ENCODE peak calls at places on chromosomes 3 and 15, in four cellular contexts. G, A, X and Z are unnamed samples.

GRCh38 chr3:124772081-124772831 is 42.0 kb downstream of the UMPS start:
- DNase-seq in A (peak; percentile 55), X (peak; percentile 83), G (peak; percentile 62), Z (no peak)

GRCh38 chr15:99014803-99015676 is 7.4 kb upstream of the PGPEP1L start:
- DNase-seq in G (peak; percentile 46), A (peak; percentile 53), X (peak; percentile 78), Z (no peak)

GRCh38 chr3:86938706-86939105 is 52.2 kb downstream of the VGLL3 start:
- DNase-seq in A (no peak), X (no peak), G (no peak), Z (no peak)

GRCh38 chr15:97995881-97996603 is 35.5 kb downstream of the ARRDC4 start:
- DNase-seq in A (no peak), X (no peak), G (no peak), Z (no peak)

GRCh38 chr3:126266291-126266840 is 86.0 kb upstream of the ALDH1L1 start:
- DNase-seq in G (peak; percentile 86), X (no peak), A (no peak), Z (no peak)

GRCh38 chr15:94305133-94305532 is 73.8 kb downstream of the MCTP2 start:
- DNase-seq in G (no peak), A (no peak), X (no peak), Z (no peak)

GRCh38 chr3:150349314-150350097 is 58.6 kb upstream of the TSC22D2 start:
- DNase-seq in X (no peak), G (peak; percentile 90), A (no peak), Z (no peak)

GRCh38 chr15:24857094-24857437 is 97.7 kb upstream of the SNRPN start:
- DNase-seq in A (no peak), G (no peak), X (no peak), Z (no peak)

GRCh38 chr15:80636675-80637074 is 58.4 kb upstream of the ABHD17C start:
- DNase-seq in X (no peak), G (peak; percentile 44), A (no peak), Z (no peak)

GRCh38 chr3:104909721-104910120 is 457.0 kb upstream of the ALCAM start:
- DNase-seq in G (no peak), A (no peak), X (no peak), Z (no peak)

GRCh38 chr3:71454513-71455423 is 128.8 kb downstream of the FOXP1 start:
- DNase-seq in G (no peak), A (no peak), X (no peak), Z (no peak)

GRCh38 chr3:42192334-42193200 is 73.4 kb downstream of the CCK start:
- DNase-seq in X (no peak), A (no peak), G (no peak), Z (no peak)

GRCh38 chr3:63876260-63876659 is 12.6 kb downstream of the ATXN7 start:
- DNase-seq in A (no peak), X (no peak), G (no peak), Z (no peak)

GRCh38 chr3:65126527-65127440 is 439.0 kb upstream of the ADAMTS9 start:
- DNase-seq in X (no peak), A (no peak), G (no peak), Z (no peak)

GRCh38 chr3:186032321-186032720 is 76.6 kb downstream of the ETV5 start:
- DNase-seq in G (no peak), A (no peak), X (no peak), Z (no peak)

GRCh38 chr3:138397983-138398382 is 36.4 kb upstream of the ESYT3 start:
- DNase-seq in G (no peak), X (no peak), A (no peak), Z (no peak)

GRCh38 chr15:99149366-99149765 is 44.5 kb downstream of the SYNM start:
- DNase-seq in X (no peak), G (no peak), A (no peak), Z (no peak)

GRCh38 chr3:134066539-134067310 is 37.0 kb upstream of the SLCO2A1 start:
- DNase-seq in X (no peak), A (no peak), G (peak; percentile 34), Z (no peak)

GRCh38 chr15:42084465-42085235 is 9.7 kb downstream of the PLA2G4D start:
- DNase-seq in G (peak; percentile 54), A (peak; percentile 80), X (peak; percentile 89), Z (no peak)

GRCh38 chr3:41640076-41640475 is 321.8 kb downstream of the ULK4 start:
- DNase-seq in A (no peak), G (no peak), X (no peak), Z (no peak)

GRCh38 chr3:12707425-12707824 is 43.5 kb upstream of the RAF1 start:
- DNase-seq in X (no peak), G (no peak), A (no peak), Z (no peak)

GRCh38 chr3:126421573-126422119 is 26.9 kb downstream of the CFAP100 start:
- DNase-seq in G (no peak), X (peak; percentile 30), A (no peak), Z (peak; percentile 20)

GRCh38 chr3:179037361-179037760 is 34.2 kb downstream of the ZMAT3 start:
- DNase-seq in A (no peak), G (peak; percentile 75), X (no peak), Z (no peak)

GRCh38 chr3:112811150-112811884 is 35.3 kb downstream of the CD200R1L start:
- DNase-seq in G (peak; percentile 45), X (no peak), A (no peak), Z (no peak)

GRCh38 chr3:169497567-169498257 is 165.8 kb downstream of the MECOM start:
- DNase-seq in A (no peak), G (no peak), X (no peak), Z (no peak)

GRCh38 chr3:181278468-181279238 is 289.1 kb upstream of the DNAJC19 start:
- DNase-seq in A (peak; percentile 8), X (peak; percentile 31), G (no peak), Z (no peak)

GRCh38 chr15:45314960-45315359 is 62.9 kb downstream of the SLC28A2 start:
- DNase-seq in A (no peak), X (no peak), G (peak; percentile 39), Z (no peak)

GRCh38 chr3:34483290-34483887 is 685.0 kb downstream of the PDCD6IP start:
- DNase-seq in A (no peak), X (no peak), G (no peak), Z (no peak)

GRCh38 chr15:69999392-70000085 is 98.2 kb downstream of the TLE3 start:
- DNase-seq in A (no peak), X (no peak), G (no peak), Z (peak; percentile 33)

GRCh38 chr3:197227780-197228574 is 70.4 kb downstream of the DLG1 start:
- DNase-seq in X (no peak), A (no peak), G (no peak), Z (no peak)

GRCh38 chr15:82040862-82041261 is 5.0 kb downstream of the MEX3B start:
- DNase-seq in A (no peak), G (peak; percentile 51), X (no peak), Z (no peak)

GRCh38 chr3:184261270-184262165 is at the start of gene CAMK2N2:
- DNase-seq in A (peak; percentile 93), G (peak; percentile 53), X (peak; percentile 98), Z (no peak)

DNA sequence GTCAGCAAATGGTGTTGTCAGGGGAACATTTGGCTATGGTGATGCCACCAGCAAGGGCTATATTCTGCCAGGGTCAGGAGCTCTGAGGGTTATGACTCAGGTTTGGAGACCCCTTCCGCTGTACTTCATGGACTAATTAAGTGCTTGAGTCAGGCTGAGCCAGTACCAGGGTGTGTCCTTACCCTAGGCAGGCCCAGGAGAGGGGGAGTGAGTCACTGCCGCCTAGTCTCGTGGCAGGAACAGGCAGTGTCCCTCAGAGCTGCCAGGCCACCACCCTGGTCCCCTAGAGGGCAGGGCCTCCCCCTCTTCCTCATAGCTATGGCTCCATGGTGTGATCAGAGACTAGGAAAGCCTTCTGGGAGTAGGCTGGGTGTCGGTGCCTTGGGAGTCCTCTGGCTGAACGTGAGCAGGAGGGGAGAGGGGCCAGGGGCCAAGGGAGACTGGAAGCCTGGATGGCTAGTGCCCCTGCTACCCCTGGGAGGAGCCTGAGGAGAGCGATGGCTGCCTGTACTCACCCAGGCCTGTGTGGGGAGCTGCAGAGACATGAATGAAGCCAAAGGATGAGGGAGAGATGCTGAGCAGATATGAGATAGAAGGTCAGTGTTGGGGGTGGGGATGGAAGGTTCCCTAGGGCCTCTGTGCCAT is 10.6 kb downstream of the MAPKAPK3 start:
- DNase-seq in G (peak; percentile 75), A (no peak), X (peak; percentile 49), Z (peak; percentile 99)
- TF ChIP-seq CTCF in G (peak; percentile 42), A (peak; percentile 38), X (peak; percentile 56), Z (peak; percentile 57)

GRCh38 chr15:68372291-68372811 is 59.6 kb downstream of the ITGA11 start:
- DNase-seq in A (peak; percentile 27), G (peak; percentile 29), X (peak; percentile 47), Z (no peak)
- TF ChIP-seq CTCF in A (peak; percentile 45), G (peak; percentile 33), X (peak; percentile 55), Z (no peak)

DNA sequence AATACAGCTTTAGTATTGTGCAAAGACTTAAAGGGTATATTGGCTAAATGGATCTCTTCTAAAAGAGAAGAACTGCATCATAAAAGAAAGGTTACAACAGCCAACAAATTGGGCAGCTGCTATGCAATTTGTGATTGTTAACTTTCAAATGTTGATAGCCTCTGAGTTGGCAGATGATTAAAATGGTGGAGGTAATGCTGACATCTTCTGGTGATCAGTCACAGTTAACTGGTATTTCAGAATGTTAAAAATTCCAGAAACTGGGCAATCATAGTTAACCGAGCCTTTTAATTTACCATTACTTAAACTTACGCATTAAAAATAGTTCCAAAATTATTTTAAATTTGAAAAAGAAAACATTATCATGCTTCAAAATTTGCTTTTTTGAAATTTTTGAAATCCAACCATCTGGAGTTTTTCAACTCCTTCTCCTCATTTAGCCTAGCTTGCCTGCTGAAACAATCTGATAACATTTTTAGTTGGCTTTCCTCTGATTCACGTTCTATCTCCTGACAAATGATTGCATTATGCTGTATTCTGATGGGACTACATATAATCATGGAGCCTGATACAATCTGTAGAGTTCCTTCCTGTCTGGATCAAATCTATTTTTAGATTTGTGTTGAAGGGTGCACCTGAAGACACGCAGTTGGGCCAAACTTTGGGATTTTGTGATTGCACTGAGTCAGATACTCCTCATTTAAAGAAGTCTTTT is 144.0 kb upstream of the PDZRN3 start:
- DNase-seq in X (peak; percentile 22), G (no peak), A (no peak), Z (no peak)
- TF ChIP-seq CTCF in X (peak; percentile 52), G (peak; percentile 19), A (no peak), Z (no peak)

GRCh38 chr3:122356402-122356801 is 26.6 kb downstream of the MIX23 start:
- DNase-seq in X (peak; percentile 39), A (peak; percentile 16), G (no peak), Z (no peak)
- TF ChIP-seq CTCF in X (peak; percentile 47), A (peak; percentile 62), G (peak; percentile 32), Z (peak; percentile 39)